ENCODE peak calls at places on chromosomes 13 and 19, in four cellular contexts. X, J, L and N are unnamed samples.

GRCh38 chr19:4803736-4804695 is 12.5 kb downstream of the FEM1A start:
- DNase-seq in X (no peak), J (peak; percentile 67), L (peak; percentile 53), N (peak; percentile 54)

GRCh38 chr19:5308471-5309437 is 31.9 kb downstream of the PTPRS start:
- DNase-seq in X (peak; percentile 90), J (peak; percentile 86), L (no peak), N (peak; percentile 76)

GRCh38 chr13:26307701-26308100 is 53.8 kb downstream of the CDK8 start:
- DNase-seq in X (no peak), J (no peak), L (no peak), N (no peak)

GRCh38 chr13:48542581-48543341 is 9.9 kb upstream of the RCBTB2 start:
- DNase-seq in X (peak; percentile 54), J (peak; percentile 59), L (no peak), N (peak; percentile 47)

GRCh38 chr13:51814825-51815650 is 11.1 kb upstream of the DHRS12 start:
- DNase-seq in X (peak; percentile 67), J (peak; percentile 72), L (peak; percentile 64), N (peak; percentile 65)

GRCh38 chr13:113646376-113646775 is 11.6 kb downstream of the ATP4B start:
- DNase-seq in X (no peak), J (no peak), L (no peak), N (peak; percentile 11)

GRCh38 chr13:78759704-78760103 is 100.7 kb upstream of the OBI1 start:
- DNase-seq in X (no peak), J (no peak), L (no peak), N (no peak)

GRCh38 chr13:99367106-99367616 is 60.0 kb upstream of the GPR183 start:
- DNase-seq in X (no peak), J (no peak), L (no peak), N (no peak)

GRCh38 chr13:113837554-113838355 is 26.1 kb downstream of the GAS6 start:
- DNase-seq in X (peak; percentile 95), J (peak; percentile 70), L (no peak), N (peak; percentile 98)

GRCh38 chr13:53151692-53152421 is 123.2 kb downstream of the OLFM4 start:
- DNase-seq in X (peak; percentile 45), J (peak; percentile 41), L (no peak), N (no peak)

GRCh38 chr13:113917523-113918371 is 53.9 kb upstream of the GAS6 start:
- DNase-seq in X (peak; percentile 38), J (no peak), L (no peak), N (no peak)

GRCh38 chr19:43574424-43575155 is 737 bp downstream of the XRCC1 start:
- DNase-seq in X (no peak), J (no peak), L (no peak), N (no peak)

GRCh38 chr19:7899751-7900352 is 3.8 kb upstream of the MAP2K7 start:
- DNase-seq in X (no peak), J (no peak), L (no peak), N (no peak)

GRCh38 chr19:17379221-17379631 is 2.1 kb upstream of the PLVAP start:
- DNase-seq in X (no peak), J (no peak), L (no peak), N (no peak)

GRCh38 chr13:111627596-111627995 is 307.2 kb downstream of the TEX29 start:
- DNase-seq in X (no peak), J (no peak), L (no peak), N (no peak)

GRCh38 chr13:73702419-73703071 is 431.7 kb downstream of the KLF12 start:
- DNase-seq in X (no peak), J (no peak), L (no peak), N (no peak)

GRCh38 chr19:28128341-28128740 is 1084.6 kb downstream of the UQCRFS1 start:
- DNase-seq in X (no peak), J (no peak), L (no peak), N (no peak)

GRCh38 chr19:32401992-32402391 is 3.6 kb upstream of the DPY19L3 start:
- DNase-seq in X (no peak), J (no peak), L (no peak), N (no peak)